ENCODE peak calls at places on chromosomes 2 and 18, in six cellular contexts. B is AG10803, P is left ventricle myocardium inferior, O is Peyer's patch, A is OCI-LY7, F is neural progenitor cell. V is an unnamed sample.

GRCh38 chr2:60530660-60531276 is 22.7 kb downstream of the BCL11A start:
- DNase-seq in O (peak), P (peak), B (no peak), A (peak), F (no peak), V (peak)

GRCh38 chr18:47997338-47997780 is 66.9 kb upstream of the SMAD2 start:
- DNase-seq in O (peak), P (no peak), F (peak), B (no peak), A (peak), V (no peak)

GRCh38 chr18:44232500-44232899 is 448.2 kb upstream of the SETBP1 start:
- DNase-seq in P (no peak), O (no peak), B (no peak), A (no peak), F (no peak), V (no peak)

GRCh38 chr18:49812321-49813070 is 837 bp downstream of the ACAA2 start:
- DNase-seq in O (no peak), A (no peak), F (no peak), P (no peak), B (peak), V (no peak)

GRCh38 chr2:148922776-148923175 is 47.7 kb downstream of the KIF5C start:
- DNase-seq in O (no peak), A (no peak), F (no peak), P (no peak), B (no peak), V (peak)

GRCh38 chr2:3535794-3536681 is 16.7 kb upstream of the ADI1 start:
- DNase-seq in B (peak), F (no peak), A (peak), O (no peak), P (peak), V (peak)

GRCh38 chr2:187581125-187581896 is 27.1 kb upstream of the TFPI start:
- DNase-seq in A (peak), B (peak), O (no peak), P (no peak), F (peak), V (peak)

GRCh38 chr2:45872211-45872610 is 220.7 kb downstream of the PRKCE start:
- DNase-seq in B (no peak), P (no peak), O (no peak), A (no peak), F (no peak), V (no peak)

GRCh38 chr2:6954586-6954985 is 37.4 kb downstream of the RNF144A start:
- DNase-seq in B (no peak), P (no peak), A (no peak), O (no peak), F (no peak), V (no peak)

DNA sequence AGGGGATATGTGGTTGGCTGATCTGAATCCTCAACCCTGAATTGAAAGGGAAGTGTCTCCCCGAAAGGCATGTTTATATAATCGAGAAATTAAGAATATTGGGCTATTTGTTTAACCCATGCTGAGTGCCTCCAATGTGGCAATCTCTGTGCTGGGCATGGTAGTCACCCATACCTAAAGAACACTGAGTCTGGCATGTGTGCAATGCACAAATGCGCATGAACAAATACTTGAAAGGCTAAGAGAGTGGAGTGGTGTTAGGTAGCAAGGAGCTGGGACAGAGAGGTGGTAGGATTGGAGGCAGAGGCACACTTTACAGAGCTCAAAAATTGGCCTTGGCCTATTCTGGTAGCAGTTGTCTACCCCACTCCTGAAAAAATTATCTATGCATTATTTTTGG is 645.1 kb upstream of the FAM98A start:
- DNase-seq in O (no peak), P (no peak), B (no peak), F (no peak), A (no peak), V (no peak)
- H3K4me3 ChIP-seq in O (no peak), P (no peak), B (no peak), F (no peak), A (no peak), V (no peak)

GRCh38 chr2:119156891-119157773 is 1.4 kb downstream of the C1QL2 start:
- DNase-seq in B (no peak), A (no peak), O (no peak), P (no peak), F (no peak), V (no peak)

GRCh38 chr2:119156105-119156890 is 2.3 kb downstream of the C1QL2 start:
- DNase-seq in P (no peak), F (peak), A (no peak), B (no peak), O (no peak), V (no peak)

GRCh38 chr2:119160361-119160965 is 1.9 kb upstream of the C1QL2 start:
- DNase-seq in F (no peak), B (no peak), A (no peak), O (no peak), P (no peak), V (no peak)

GRCh38 chr2:119157850-119158511 is 570 bp downstream of the C1QL2 start:
- DNase-seq in P (no peak), O (no peak), F (peak), A (no peak), B (no peak), V (no peak)

GRCh38 chr2:119158563-119159347 is at the start of gene C1QL2:
- DNase-seq in P (no peak), O (no peak), F (peak), B (no peak), A (no peak), V (no peak)
- H3K4me3 ChIP-seq in P (peak), O (no peak), F (peak), B (no peak), A (no peak), V (no peak)

DNA sequence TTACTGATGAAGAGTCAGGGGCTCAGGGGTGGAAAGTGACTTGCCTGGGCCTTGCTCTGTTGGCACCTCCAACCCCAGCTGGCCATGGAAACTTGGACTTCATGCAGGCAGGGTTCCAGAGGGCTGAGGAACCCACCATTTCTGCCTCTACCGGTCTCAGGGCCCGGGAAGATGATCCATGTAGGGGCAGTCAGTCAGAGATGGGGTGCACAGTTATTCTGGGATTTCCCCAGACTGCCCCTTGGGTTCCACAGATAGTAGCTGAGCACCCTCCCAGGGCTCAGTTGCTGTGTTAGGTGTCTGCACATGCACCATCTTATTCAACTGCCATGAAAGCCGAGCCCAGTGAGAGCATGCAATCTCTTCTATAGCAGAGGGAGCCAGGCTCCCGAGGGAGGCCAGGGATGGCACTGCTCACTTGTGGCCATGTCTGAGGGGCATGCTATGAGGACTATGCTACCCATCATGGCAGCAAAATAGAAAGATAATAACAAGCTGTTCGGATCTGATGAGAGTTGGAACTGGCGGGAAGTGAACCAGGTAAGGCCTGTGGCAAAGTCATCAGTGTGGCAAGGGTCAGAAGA is 37.3 kb downstream of the RHOB start:
- DNase-seq in F (no peak), P (no peak), A (no peak), B (no peak), O (no peak), V (no peak)
- H3K4me3 ChIP-seq in F (no peak), P (no peak), A (no peak), B (no peak), O (no peak), V (no peak)

GRCh38 chr18:55337908-55338521 is 250.0 kb downstream of the TCF4 start:
- DNase-seq in O (no peak), P (peak), A (no peak), F (no peak), B (peak), V (no peak)
- H3K4me3 ChIP-seq in O (no peak), P (peak), A (no peak), F (no peak), B (no peak), V (no peak)

GRCh38 chr18:26656401-26656943 is 108.1 kb upstream of the KCTD1 start:
- DNase-seq in O (no peak), P (peak), F (peak), B (no peak), A (no peak), V (no peak)

GRCh38 chr18:26655614-26656400 is 107.5 kb upstream of the KCTD1 start:
- DNase-seq in A (no peak), F (peak), B (peak), P (peak), O (no peak), V (peak)

GRCh38 chr18:26656944-26657536 is 108.7 kb upstream of the KCTD1 start:
- DNase-seq in F (peak), A (no peak), P (peak), O (no peak), B (peak), V (peak)

GRCh38 chr18:26654173-26655009 is 106.0 kb upstream of the KCTD1 start:
- DNase-seq in P (no peak), B (no peak), F (no peak), A (no peak), O (no peak), V (no peak)

DNA sequence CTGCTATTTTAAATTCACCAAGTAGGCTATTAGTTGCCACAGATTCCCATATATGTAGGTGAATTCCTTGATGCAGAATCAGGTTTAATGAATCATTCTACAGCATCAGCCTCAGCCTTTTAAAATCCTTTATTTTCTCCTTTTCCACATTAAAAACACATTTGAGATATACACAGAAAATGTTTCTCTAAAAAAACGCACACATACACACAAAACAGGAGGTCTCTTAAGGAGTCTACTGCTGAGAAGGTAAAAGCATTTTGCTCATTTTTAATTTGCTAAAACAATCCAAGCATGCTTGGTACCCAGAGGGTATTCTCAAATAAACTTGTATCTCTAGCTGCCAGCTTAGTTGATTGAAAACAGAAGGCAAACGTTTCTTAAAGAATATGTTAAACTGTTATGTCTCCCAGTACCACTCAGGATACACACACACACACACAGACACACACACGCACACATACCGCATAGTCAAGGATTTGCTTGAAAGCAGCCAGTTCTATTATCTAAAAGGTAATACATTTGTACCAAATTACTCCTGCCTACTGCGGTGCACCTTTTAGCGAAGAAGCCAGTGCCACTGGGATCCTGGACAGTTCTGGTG is 106.8 kb upstream of the KCTD1 start:
- DNase-seq in B (peak), F (no peak), P (no peak), A (no peak), O (no peak), V (no peak)
- H3K4me3 ChIP-seq in B (no peak), F (peak), P (peak), A (no peak), O (no peak), V (no peak)